ENCODE peak calls at places on chromosomes 16 and 17, in four cellular contexts. O, J, M and T are unnamed samples.

GRCh38 chr16:53626161-53626560 is 77.5 kb downstream of the RPGRIP1L start:
- DNase-seq in O (no peak), J (no peak), M (no peak), T (no peak)

GRCh38 chr17:42421479-42422332 is 1.4 kb downstream of the CAVIN1 start:
- DNase-seq in O (no peak), J (no peak), M (peak), T (peak)

GRCh38 chr16:72434159-72434558 is 262.2 kb upstream of the PMFBP1 start:
- DNase-seq in O (no peak), J (no peak), M (no peak), T (no peak)

GRCh38 chr17:45948881-45949624 is 50.0 kb upstream of the STH start:
- DNase-seq in O (peak), J (peak), M (peak), T (peak)

GRCh38 chr16:11277607-11278337 is 1.5 kb upstream of the PRM2 start:
- DNase-seq in O (no peak), J (no peak), M (no peak), T (no peak)

GRCh38 chr17:83203073-83203471 is 123.7 kb downstream of the METRNL start:
- DNase-seq in O (peak), J (no peak), M (peak), T (no peak)

GRCh38 chr16:55678061-55678935 is 22.5 kb downstream of the SLC6A2 start:
- DNase-seq in O (no peak), J (no peak), M (no peak), T (no peak)

GRCh38 chr16:88345943-88346560 is 36.7 kb upstream of the ZNF469 start:
- DNase-seq in O (no peak), J (no peak), M (peak), T (no peak)

GRCh38 chr16:29025735-29026134 is 40.9 kb downstream of the LAT start:
- DNase-seq in O (no peak), J (no peak), M (no peak), T (no peak)

GRCh38 chr16:4385789-4386451 is 14.3 kb downstream of the VASN start:
- DNase-seq in O (no peak), J (no peak), M (no peak), T (no peak)

GRCh38 chr16:48535831-48536599 is 74.0 kb downstream of the N4BP1 start:
- DNase-seq in O (peak), J (no peak), M (peak), T (peak)

GRCh38 chr16:30740364-30741251 is 7.6 kb upstream of the PHKG2 start:
- DNase-seq in O (peak), J (no peak), M (peak), T (no peak)

GRCh38 chr17:34503804-34504203 is 75.6 kb upstream of the TMEM132E start:
- DNase-seq in O (peak), J (no peak), M (peak), T (peak)

GRCh38 chr16:11679941-11680911 is 12.0 kb downstream of the SNN start:
- DNase-seq in O (no peak), J (no peak), M (no peak), T (no peak)

GRCh38 chr16:2999929-3000328 is 12.8 kb upstream of the CLDN9 start:
- DNase-seq in O (no peak), J (no peak), M (no peak), T (no peak)

GRCh38 chr17:19384723-19385391 is 2.1 kb downstream of the MFAP4 start:
- DNase-seq in O (peak), J (no peak), M (peak), T (no peak)

GRCh38 chr16:47475786-47476185 is 14.7 kb downstream of the PHKB start:
- DNase-seq in O (no peak), J (no peak), M (no peak), T (no peak)

GRCh38 chr16:12321363-12321762 is 344.8 kb downstream of the SNX29 start:
- DNase-seq in O (no peak), J (no peak), M (no peak), T (no peak)

GRCh38 chr16:66798162-66798561 is 3.2 kb downstream of the TERB1 start:
- DNase-seq in O (no peak), J (no peak), M (no peak), T (no peak)

GRCh38 chr17:3033741-3034577 is 29.4 kb downstream of the OR1D5 start:
- DNase-seq in O (no peak), J (no peak), M (peak), T (no peak)

GRCh38 chr17:43931062-43931571 is 11.2 kb downstream of the PPY start:
- DNase-seq in O (peak), J (no peak), M (no peak), T (no peak)

GRCh38 chr16:11232852-11233726 is 22.9 kb downstream of the SOCS1 start:
- DNase-seq in O (peak), J (no peak), M (peak), T (peak)

GRCh38 chr17:1724869-1725641 is 551 bp downstream of the WDR81 start:
- DNase-seq in O (no peak), J (peak), M (peak), T (no peak)

GRCh38 chr17:4476512-4477070 is 22.1 kb upstream of the SPNS2 start:
- DNase-seq in O (peak), J (no peak), M (peak), T (no peak)

GRCh38 chr17:81870155-81870977 is 771 bp downstream of the ARHGDIA start:
- DNase-seq in O (peak), J (no peak), M (peak), T (peak)

GRCh38 chr17:39097537-39097936 is 53.9 kb downstream of the PLXDC1 start:
- DNase-seq in O (no peak), J (no peak), M (no peak), T (no peak)

DNA sequence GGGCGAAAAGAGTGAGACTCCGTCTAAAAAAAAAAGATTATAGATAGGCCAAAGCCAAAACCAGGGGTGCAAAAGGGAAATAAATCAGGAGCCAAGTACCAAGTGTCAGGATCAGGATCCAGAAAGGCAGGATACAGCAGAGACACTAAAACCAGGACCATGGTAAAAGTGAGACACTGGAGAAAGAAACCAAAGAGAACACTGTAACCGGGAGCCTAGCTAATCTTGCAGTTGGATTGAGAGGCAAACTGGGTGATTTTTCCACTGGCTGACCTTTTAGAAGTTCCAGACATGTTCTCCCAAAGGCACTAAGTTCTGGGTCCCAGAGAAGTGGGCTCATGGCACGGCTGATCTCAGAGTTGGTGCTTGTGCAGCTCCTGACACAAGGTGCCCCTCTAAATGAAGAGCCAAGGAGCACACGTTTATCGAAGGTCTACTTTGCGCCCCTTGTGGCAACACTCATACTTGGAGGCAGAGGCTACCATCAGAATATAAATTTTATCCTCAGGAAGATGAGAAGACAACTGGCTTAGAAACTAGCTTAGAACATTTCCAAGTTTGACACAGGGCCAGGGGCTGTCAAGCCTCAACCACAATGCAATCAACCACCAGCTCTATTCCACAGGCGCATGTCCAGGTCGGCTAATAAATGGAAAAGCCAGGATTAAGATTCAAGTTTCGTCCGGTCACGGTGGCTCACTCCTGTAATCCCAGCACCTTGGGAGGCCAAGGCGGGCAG is 27.5 kb upstream of the HELZ start:
- DNase-seq in O (no peak), J (no peak), M (no peak), T (peak)
- TF ChIP-seq CTCF in O (no peak), J (peak), M (peak), T (no peak)

GRCh38 chr17:40178021-40178601 is 841 bp downstream of the RAPGEFL1 start:
- DNase-seq in O (no peak), J (no peak), M (no peak), T (no peak)
- TF ChIP-seq CTCF in O (no peak), J (no peak), M (no peak), T (no peak)

DNA sequence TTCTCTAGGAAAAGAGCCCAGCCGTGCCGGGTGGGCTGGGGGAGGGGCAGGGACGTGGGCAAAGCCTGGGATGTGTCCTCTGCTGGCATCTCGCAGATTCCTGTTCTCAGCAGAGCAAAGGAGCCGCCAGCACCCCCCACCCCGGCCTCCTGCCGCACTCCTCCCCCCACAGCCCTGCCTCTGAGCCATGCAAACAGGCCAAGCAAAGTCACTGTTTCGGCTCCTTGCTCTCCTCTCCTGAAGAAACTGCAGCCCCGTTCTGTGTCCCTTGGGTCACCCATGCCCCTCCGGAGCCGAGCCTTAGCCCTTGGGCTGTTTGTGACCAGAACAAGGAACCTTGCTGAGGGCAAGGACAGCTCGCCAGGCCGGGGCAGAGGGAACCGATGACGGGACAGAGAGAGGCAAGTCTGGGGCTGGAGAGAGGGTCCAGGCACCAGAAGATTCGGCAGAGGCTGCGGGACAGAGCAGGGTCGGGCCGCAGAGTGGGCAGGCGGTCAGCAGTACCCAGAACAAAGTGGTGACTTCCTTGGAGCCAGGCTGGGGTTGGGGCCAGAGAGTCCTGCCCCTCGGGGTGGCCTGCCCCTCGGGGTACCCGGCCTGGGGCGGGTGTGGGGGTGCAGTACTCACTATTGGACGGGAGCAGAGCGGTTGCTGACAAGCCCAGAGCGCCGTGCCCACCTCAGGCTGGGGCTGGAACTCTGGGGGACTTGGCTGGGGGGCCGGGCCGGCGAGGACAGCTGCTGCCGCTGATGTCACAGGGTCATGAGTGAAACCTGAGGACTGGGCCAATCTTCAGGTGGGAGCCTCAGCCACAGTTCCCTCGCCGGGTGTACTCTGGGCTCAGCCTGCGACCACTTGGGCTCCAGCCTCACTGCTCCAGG is 9.2 kb upstream of the PRR29 start:
- DNase-seq in O (no peak), J (no peak), M (peak), T (no peak)
- TF ChIP-seq CTCF in O (no peak), J (no peak), M (no peak), T (no peak)

DNA sequence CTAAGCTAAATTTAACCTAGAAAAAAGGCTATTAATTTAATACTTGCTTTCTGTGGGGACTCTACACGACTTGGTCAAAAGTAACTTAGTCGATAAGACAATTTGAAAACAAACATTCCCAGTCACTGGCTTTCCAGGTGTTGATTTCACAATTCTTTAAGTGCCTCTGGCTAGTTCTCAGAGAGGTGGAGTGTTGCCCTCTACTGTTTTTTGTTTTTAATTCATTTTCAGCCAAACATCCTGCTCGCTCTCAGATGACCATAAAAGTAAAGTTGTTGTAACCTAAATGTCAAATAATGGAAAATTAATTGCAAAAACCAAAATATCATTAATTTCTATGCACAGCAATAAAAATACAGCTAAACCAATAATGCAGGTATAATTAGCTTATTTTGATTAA is 107.1 kb downstream of the MYO1D start:
- DNase-seq in O (peak), J (no peak), M (no peak), T (no peak)
- TF ChIP-seq CTCF in O (no peak), J (peak), M (peak), T (no peak)